ENCODE peak calls at places on chromosomes 16 and 17, in four cellular contexts. One of them, this sample, is unnamed.

GRCh38 chr17:54063639-54064038 is 240.9 kb downstream of the KIF2B start:
- DNase-seq in heart right ventricle: no peak
- DNase-seq in AG04450: no peak
- DNase-seq in H9: no peak
- DNase-seq in this sample: no peak

GRCh38 chr17:74768069-74768762 is 7.9 kb downstream of the NAT9 start:
- DNase-seq in AG04450: no peak
- DNase-seq in heart right ventricle: peak
- DNase-seq in H9: no peak
- DNase-seq in this sample: no peak

GRCh38 chr16:57802635-57803412 is 533 bp upstream of the KIFC3 start:
- DNase-seq in heart right ventricle: peak
- DNase-seq in H9: peak
- DNase-seq in AG04450: no peak
- DNase-seq in this sample: no peak

GRCh38 chr16:73996624-73997339 is 299.8 kb upstream of the PSMD7 start:
- DNase-seq in H9: no peak
- DNase-seq in AG04450: no peak
- DNase-seq in heart right ventricle: no peak
- DNase-seq in this sample: no peak

GRCh38 chr17:68491864-68492263 is 20.4 kb upstream of the PRKAR1A start:
- DNase-seq in H9: no peak
- DNase-seq in AG04450: no peak
- DNase-seq in heart right ventricle: peak
- DNase-seq in this sample: no peak

GRCh38 chr17:74715144-74715543 is 2.4 kb upstream of the CD300LF start:
- DNase-seq in H9: no peak
- DNase-seq in AG04450: no peak
- DNase-seq in heart right ventricle: no peak
- DNase-seq in this sample: no peak

GRCh38 chr17:71764507-71764906 is 356.3 kb upstream of the SOX9 start:
- DNase-seq in heart right ventricle: no peak
- DNase-seq in H9: peak
- DNase-seq in AG04450: no peak
- DNase-seq in this sample: no peak

GRCh38 chr16:53922805-53923645 is 219.1 kb downstream of the FTO start:
- DNase-seq in heart right ventricle: no peak
- DNase-seq in AG04450: no peak
- DNase-seq in H9: no peak
- DNase-seq in this sample: no peak

GRCh38 chr17:62707425-62707739 is 79.9 kb downstream of the MRC2 start:
- DNase-seq in AG04450: no peak
- DNase-seq in H9: peak
- DNase-seq in heart right ventricle: no peak
- DNase-seq in this sample: no peak

GRCh38 chr16:77555781-77556180 is 120.9 kb upstream of the ADAMTS18 start:
- DNase-seq in heart right ventricle: no peak
- DNase-seq in AG04450: no peak
- DNase-seq in H9: no peak
- DNase-seq in this sample: no peak

GRCh38 chr17:77451894-77452852 is 311.4 kb downstream of the SEC14L1 start:
- DNase-seq in AG04450: no peak
- DNase-seq in heart right ventricle: peak
- DNase-seq in H9: peak
- DNase-seq in this sample: no peak

GRCh38 chr16:30786936-30787612 is at the start of gene ZNF629:
- DNase-seq in H9: peak
- DNase-seq in AG04450: no peak
- DNase-seq in heart right ventricle: peak
- DNase-seq in this sample: no peak

GRCh38 chr16:23504076-23504452 is 6.2 kb downstream of the GGA2 start:
- DNase-seq in heart right ventricle: no peak
- DNase-seq in H9: no peak
- DNase-seq in AG04450: no peak
- DNase-seq in this sample: no peak

GRCh38 chr17:74780443-74781238 is 4.5 kb upstream of the NAT9 start:
- DNase-seq in AG04450: no peak
- DNase-seq in H9: peak
- DNase-seq in heart right ventricle: no peak
- DNase-seq in this sample: no peak

GRCh38 chr17:75514299-75515228 is 773 bp downstream of the CASKIN2 start:
- DNase-seq in H9: no peak
- DNase-seq in heart right ventricle: peak
- DNase-seq in AG04450: no peak
- DNase-seq in this sample: no peak

GRCh38 chr16:54712866-54713265 is 217.8 kb upstream of the IRX5 start:
- DNase-seq in AG04450: no peak
- DNase-seq in H9: no peak
- DNase-seq in heart right ventricle: no peak
- DNase-seq in this sample: no peak

GRCh38 chr16:17416461-17417221 is 54.1 kb downstream of the XYLT1 start:
- DNase-seq in heart right ventricle: no peak
- DNase-seq in AG04450: no peak
- DNase-seq in H9: peak
- DNase-seq in this sample: peak

GRCh38 chr16:47058295-47059086 is 85.0 kb upstream of the DNAJA2 start:
- DNase-seq in AG04450: no peak
- DNase-seq in heart right ventricle: no peak
- DNase-seq in H9: no peak
- DNase-seq in this sample: no peak

GRCh38 chr16:87276091-87276561 is 41.1 kb downstream of the C16orf95 start:
- DNase-seq in AG04450: no peak
- DNase-seq in H9: no peak
- DNase-seq in heart right ventricle: no peak
- DNase-seq in this sample: no peak

GRCh38 chr17:76968707-76969597 is 100.7 kb downstream of the MGAT5B start:
- DNase-seq in heart right ventricle: no peak
- DNase-seq in H9: peak
- DNase-seq in AG04450: no peak
- DNase-seq in this sample: peak

GRCh38 chr16:23392223-23392600 is 60.8 kb downstream of the COG7 start:
- DNase-seq in H9: no peak
- DNase-seq in heart right ventricle: no peak
- DNase-seq in AG04450: no peak
- DNase-seq in this sample: no peak

GRCh38 chr17:83194189-83194565 is 114.8 kb downstream of the METRNL start:
- DNase-seq in H9: no peak
- DNase-seq in AG04450: no peak
- DNase-seq in heart right ventricle: no peak
- DNase-seq in this sample: no peak

GRCh38 chr17:2181206-2181983 is 122.2 kb downstream of the SMG6 start:
- DNase-seq in heart right ventricle: peak
- DNase-seq in H9: no peak
- DNase-seq in AG04450: peak
- DNase-seq in this sample: no peak

GRCh38 chr16:10180771-10181163 is 1.5 kb downstream of the GRIN2A start:
- DNase-seq in AG04450: no peak
- DNase-seq in H9: peak
- DNase-seq in heart right ventricle: peak
- DNase-seq in this sample: peak

GRCh38 chr16:529012-529575 is 1.6 kb downstream of the CAPN15 start:
- DNase-seq in heart right ventricle: no peak
- DNase-seq in AG04450: no peak
- DNase-seq in H9: no peak
- DNase-seq in this sample: no peak

GRCh38 chr17:49442051-49442450 is 27.4 kb upstream of the PHB1 start:
- DNase-seq in H9: no peak
- DNase-seq in AG04450: no peak
- DNase-seq in heart right ventricle: no peak
- DNase-seq in this sample: no peak

GRCh38 chr16:70676571-70677498 is 9.0 kb downstream of the MTSS2 start:
- DNase-seq in heart right ventricle: peak
- DNase-seq in H9: no peak
- DNase-seq in AG04450: no peak
- DNase-seq in this sample: no peak

GRCh38 chr17:78472035-78472905 is 93.8 kb downstream of the PGS1 start:
- DNase-seq in H9: no peak
- DNase-seq in heart right ventricle: no peak
- DNase-seq in AG04450: no peak
- DNase-seq in this sample: peak

GRCh38 chr16:1090620-1091587 is 5.1 kb downstream of the C1QTNF8 start:
- DNase-seq in AG04450: no peak
- DNase-seq in heart right ventricle: peak
- DNase-seq in H9: no peak
- DNase-seq in this sample: no peak

GRCh38 chr17:61399131-61400057 is at the start of gene TBX2:
- DNase-seq in H9: peak
- DNase-seq in heart right ventricle: peak
- DNase-seq in AG04450: peak
- DNase-seq in this sample: no peak

GRCh38 chr17:38868095-38868967 is 1.5 kb upstream of the LASP1 start:
- DNase-seq in AG04450: no peak
- DNase-seq in heart right ventricle: peak
- DNase-seq in H9: no peak
- DNase-seq in this sample: peak
- TF ChIP-seq CTCF in AG04450: no peak
- TF ChIP-seq CTCF in heart right ventricle: no peak
- TF ChIP-seq CTCF in H9: no peak
- TF ChIP-seq CTCF in this sample: no peak

DNA sequence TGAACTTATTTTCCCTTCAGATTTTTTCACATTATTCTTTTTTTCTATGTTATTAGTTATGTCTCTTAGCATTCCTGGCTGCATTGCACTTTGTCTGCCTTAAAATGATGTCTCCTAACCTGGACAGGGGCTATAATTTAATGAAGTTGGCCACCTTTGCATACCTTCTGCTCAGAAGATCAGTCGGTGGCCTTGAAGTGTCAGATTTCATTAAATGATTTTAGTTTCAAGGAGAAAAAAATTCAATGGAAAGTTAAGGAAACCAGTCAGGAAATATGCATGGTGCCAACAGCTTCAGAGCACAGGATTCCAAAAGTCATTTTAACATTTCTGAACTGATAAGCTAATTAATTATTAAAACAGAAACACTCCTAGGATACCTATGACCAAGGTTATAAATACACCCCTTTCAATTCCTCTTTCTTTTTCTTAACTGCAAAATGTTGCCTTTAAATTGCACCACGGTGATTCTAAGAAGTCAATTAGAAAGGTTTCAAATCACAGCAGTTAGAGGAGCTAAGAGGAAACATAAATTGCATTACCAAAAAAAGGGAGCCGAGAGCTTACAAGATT is 533.4 kb downstream of the KCNJ2 start:
- DNase-seq in H9: no peak
- DNase-seq in AG04450: no peak
- DNase-seq in heart right ventricle: no peak
- DNase-seq in this sample: no peak
- TF ChIP-seq CTCF in H9: no peak
- TF ChIP-seq CTCF in AG04450: no peak
- TF ChIP-seq CTCF in heart right ventricle: no peak
- TF ChIP-seq CTCF in this sample: no peak

GRCh38 chr16:11402051-11402744 is 56.9 kb downstream of the RMI2 start:
- DNase-seq in heart right ventricle: peak
- DNase-seq in H9: no peak
- DNase-seq in AG04450: no peak
- DNase-seq in this sample: no peak
- TF ChIP-seq CTCF in heart right ventricle: no peak
- TF ChIP-seq CTCF in H9: no peak
- TF ChIP-seq CTCF in AG04450: no peak
- TF ChIP-seq CTCF in this sample: no peak

GRCh38 chr16:66549284-66550131 is at the start of gene TK2:
- DNase-seq in AG04450: peak
- DNase-seq in heart right ventricle: peak
- DNase-seq in H9: peak
- DNase-seq in this sample: peak
- TF ChIP-seq CTCF in AG04450: peak
- TF ChIP-seq CTCF in heart right ventricle: peak
- TF ChIP-seq CTCF in H9: no peak
- TF ChIP-seq CTCF in this sample: peak